ENCODE peak calls at places on chromosomes 1 and 21, in seven cellular contexts. U is GM19239, T is bronchial epithelial cell, Z is Daoy, J is HTR-8/SVneo, H is smooth muscle cell of the brain vasculature, L is HL-60. E is an unnamed sample.
A peak's percentile ranks its signal among the peaks of the same experiment; 100 is the strongest.

GRCh38 chr21:44526096-44526997 is 13.6 kb downstream of the KRTAP10-1 start:
- DNase-seq in Z (no peak), U (no peak), L (no peak), T (no peak), H (no peak), J (no peak), E (no peak)

GRCh38 chr1:52670599-52670998 is 27.5 kb downstream of the COA7 start:
- DNase-seq in Z (no peak), U (no peak), L (no peak), T (no peak), J (no peak), H (no peak), E (no peak)

GRCh38 chr21:33036430-33037162 is 10.9 kb downstream of the OLIG2 start:
- DNase-seq in L (no peak), H (no peak), T (peak; percentile 44), J (peak; percentile 59), U (no peak), Z (peak; percentile 94), E (peak; percentile 63)

GRCh38 chr1:37020653-37021277 is 13.6 kb downstream of the GRIK3 start:
- DNase-seq in T (no peak), Z (peak; percentile 46), L (no peak), J (no peak), U (no peak), H (no peak), E (no peak)

GRCh38 chr1:65564493-65564892 is 144.0 kb downstream of the LEPR start:
- DNase-seq in J (no peak), Z (no peak), T (no peak), L (no peak), H (no peak), U (no peak), E (no peak)

GRCh38 chr21:33584455-33584854 is 4.0 kb downstream of the DONSON start:
- DNase-seq in T (no peak), U (no peak), L (no peak), Z (no peak), J (no peak), H (no peak), E (no peak)

GRCh38 chr1:17122449-17123194 is 3.4 kb upstream of the PADI2 start:
- DNase-seq in J (no peak), L (no peak), T (no peak), H (peak; percentile 26), U (no peak), Z (peak; percentile 38), E (no peak)

GRCh38 chr1:6996371-6996770 is 211.1 kb downstream of the CAMTA1 start:
- DNase-seq in H (no peak), U (no peak), J (no peak), Z (no peak), T (no peak), L (no peak), E (no peak)

GRCh38 chr1:107474877-107475612 is 334.2 kb downstream of the NTNG1 start:
- DNase-seq in U (no peak), Z (no peak), J (no peak), T (peak; percentile 8), L (no peak), H (no peak), E (no peak)

GRCh38 chr1:79875187-79875586 is 868.7 kb upstream of the ADGRL4 start:
- DNase-seq in U (no peak), Z (no peak), T (no peak), J (no peak), L (no peak), H (no peak), E (no peak)

GRCh38 chr1:66350001-66350547 is 183.9 kb upstream of the SGIP1 start:
- DNase-seq in Z (peak; percentile 67), L (no peak), J (no peak), T (no peak), U (no peak), H (no peak), E (peak; percentile 42)

GRCh38 chr1:4061521-4062031 is 161.5 kb upstream of the C1orf174 start:
- DNase-seq in H (no peak), Z (no peak), J (no peak), L (no peak), U (no peak), T (no peak), E (no peak)

GRCh38 chr1:234604726-234605492 is 5.1 kb downstream of the IRF2BP2 start:
- DNase-seq in L (peak; percentile 49), Z (no peak), J (no peak), H (no peak), T (peak; percentile 78), U (no peak), E (peak; percentile 63)

GRCh38 chr1:69777423-69777822 is 209.7 kb downstream of the LRRC7 start:
- DNase-seq in L (no peak), J (no peak), H (no peak), T (peak; percentile 42), U (no peak), Z (no peak), E (no peak)

GRCh38 chr1:230728710-230729392 is 14.9 kb upstream of the AGT start:
- DNase-seq in Z (no peak), U (no peak), L (no peak), T (no peak), J (no peak), H (no peak), E (no peak)

GRCh38 chr1:247857069-247857985 is at the start of gene TRIM58:
- DNase-seq in J (no peak), Z (peak; percentile 82), H (no peak), L (no peak), T (no peak), U (no peak), E (no peak)

GRCh38 chr1:17561561-17561985 is 22.1 kb downstream of the ARHGEF10L start:
- DNase-seq in J (no peak), U (no peak), T (no peak), Z (peak; percentile 63), H (no peak), L (no peak), E (peak; percentile 7)

GRCh38 chr1:234875953-234876814 is 252.5 kb downstream of the TOMM20 start:
- DNase-seq in J (peak; percentile 66), H (no peak), Z (no peak), L (peak; percentile 92), U (no peak), T (peak; percentile 42), E (peak; percentile 34)

GRCh38 chr1:82503805-82504204 is 703.1 kb downstream of the ADGRL2 start:
- DNase-seq in J (no peak), L (no peak), T (peak; percentile 77), H (no peak), Z (no peak), U (no peak), E (no peak)

GRCh38 chr1:159473335-159473734 is 33.8 kb downstream of the OR10J1 start:
- DNase-seq in L (no peak), Z (no peak), T (no peak), J (no peak), H (no peak), U (no peak), E (no peak)

GRCh38 chr21:42056468-42056867 is 14.6 kb upstream of the UMODL1 start:
- DNase-seq in H (no peak), T (no peak), J (no peak), L (no peak), Z (no peak), U (no peak), E (no peak)

GRCh38 chr1:17912491-17912890 is 157.4 kb downstream of the ACTL8 start:
- DNase-seq in Z (no peak), T (no peak), U (no peak), J (no peak), H (no peak), L (no peak), E (no peak)

GRCh38 chr1:5389101-5389885 is 602.9 kb downstream of the NPHP4 start:
- DNase-seq in L (no peak), U (no peak), H (no peak), J (no peak), T (no peak), Z (no peak), E (no peak)

GRCh38 chr1:231893400-231894102 is 267.0 kb downstream of the DISC1 start:
- DNase-seq in L (no peak), Z (no peak), J (no peak), T (no peak), U (no peak), H (no peak), E (no peak)

GRCh38 chr1:109181085-109181806 is 32.5 kb upstream of the SARS1 start:
- DNase-seq in J (no peak), Z (peak; percentile 28), H (no peak), T (no peak), U (no peak), L (no peak), E (peak; percentile 50)

GRCh38 chr1:224828691-224829090 is 100.8 kb upstream of the DNAH14 start:
- DNase-seq in U (no peak), J (no peak), H (no peak), L (no peak), T (no peak), Z (no peak), E (no peak)

GRCh38 chr1:241215683-241216082 is 141.3 kb downstream of the RGS7 start:
- DNase-seq in H (no peak), T (no peak), J (no peak), L (no peak), U (no peak), Z (no peak), E (no peak)

GRCh38 chr21:44421901-44422840 is 33.1 kb upstream of the LRRC3 start:
- DNase-seq in U (no peak), L (no peak), T (no peak), H (no peak), Z (no peak), J (no peak), E (no peak)

GRCh38 chr1:21165632-21166031 is 11.1 kb downstream of the EIF4G3 start:
- DNase-seq in T (no peak), J (no peak), H (no peak), Z (no peak), U (no peak), L (no peak), E (no peak)

GRCh38 chr1:81545734-81546133 is 255.0 kb upstream of the ADGRL2 start:
- DNase-seq in H (no peak), L (no peak), T (no peak), Z (no peak), U (no peak), J (no peak), E (no peak)

GRCh38 chr1:151311589-151312331 is 15.5 kb downstream of the PI4KB start:
- DNase-seq in J (peak; percentile 95), L (peak; percentile 93), H (peak; percentile 92), T (peak; percentile 100), Z (peak; percentile 99), U (no peak), E (peak; percentile 97)

GRCh38 chr1:23403735-23404486 is 20.6 kb downstream of the TCEA3 start:
- DNase-seq in U (peak; percentile 61), T (peak; percentile 98), J (peak; percentile 91), L (peak; percentile 76), H (peak; percentile 73), Z (peak; percentile 99), E (peak; percentile 99)

GRCh38 chr1:34690269-34690668 is 64.6 kb upstream of the GJB5 start:
- DNase-seq in T (peak; percentile 64), J (no peak), U (no peak), H (no peak), Z (no peak), L (no peak), E (no peak)

GRCh38 chr1:90475623-90476022 is 241.5 kb downstream of the BARHL2 start:
- DNase-seq in U (no peak), T (peak; percentile 3), J (no peak), Z (no peak), L (no peak), H (no peak), E (no peak)

GRCh38 chr1:2199042-2199810 is 4.7 kb upstream of the FAAP20 start:
- DNase-seq in J (peak; percentile 31), H (no peak), Z (no peak), T (peak; percentile 75), U (peak; percentile 76), L (no peak), E (peak; percentile 36)